ENCODE peak calls at places on chromosomes 5 and 9, in five cellular contexts. T is astrocyte, S is glutamatergic neuron, N is neural crest cell, D is AG10803. I is an unnamed sample.

GRCh38 chr5:68680376-68680775 is 413.4 kb upstream of the SLC30A5 start:
- DNase-seq in S (no peak), N (no peak), D (peak), T (no peak), I (no peak)

GRCh38 chr9:33263936-33264472 is 504 bp downstream of the BAG1 start:
- DNase-seq in N (peak), S (no peak), D (peak), T (no peak), I (no peak)

GRCh38 chr9:108811944-108812343 is 43.8 kb downstream of the ACTL7B start:
- DNase-seq in T (no peak), D (no peak), N (no peak), S (no peak), I (no peak)

GRCh38 chr5:66814146-66814991 is 218.2 kb downstream of the MAST4 start:
- DNase-seq in D (peak), S (no peak), T (peak), N (peak), I (no peak)

GRCh38 chr9:31776471-31776870 is 608.0 kb upstream of the ACO1 start:
- DNase-seq in T (no peak), S (no peak), D (no peak), N (no peak), I (no peak)

GRCh38 chr5:142747034-142747433 is 23.1 kb upstream of the ARHGAP26 start:
- DNase-seq in T (no peak), S (no peak), N (no peak), D (peak), I (no peak)

GRCh38 chr9:122015165-122015821 is 77.8 kb downstream of the TTLL11 start:
- DNase-seq in N (no peak), S (peak), T (no peak), D (no peak), I (no peak)

GRCh38 chr5:137605377-137605776 is 106.3 kb upstream of the SPOCK1 start:
- DNase-seq in S (no peak), T (peak), D (peak), N (no peak), I (no peak)

GRCh38 chr9:127207734-127208410 is 56.7 kb upstream of the GARNL3 start:
- DNase-seq in D (no peak), N (no peak), S (peak), T (no peak), I (no peak)

GRCh38 chr9:37425298-37425752 is 2.8 kb downstream of the GRHPR start:
- DNase-seq in S (no peak), T (no peak), N (no peak), D (no peak), I (no peak)

GRCh38 chr5:178313316-178313715 is 80.7 kb upstream of the PHYKPL start:
- DNase-seq in T (no peak), D (no peak), S (peak), N (no peak), I (no peak)

GRCh38 chr5:134568339-134568700 is 42.9 kb downstream of the JADE2 start:
- DNase-seq in T (no peak), N (no peak), D (no peak), S (no peak), I (no peak)

GRCh38 chr5:86999951-87000350 is 267.7 kb upstream of the RASA1 start:
- DNase-seq in T (no peak), S (no peak), N (no peak), D (no peak), I (no peak)

GRCh38 chr5:67297802-67298532 is 101.4 kb upstream of the CD180 start:
- DNase-seq in N (no peak), T (no peak), D (no peak), S (no peak), I (no peak)

GRCh38 chr5:55608595-55608994 is 73.8 kb upstream of the PLPP1 start:
- DNase-seq in S (no peak), D (no peak), N (no peak), T (no peak), I (no peak)

GRCh38 chr5:73135429-73136276 is 15.3 kb downstream of the TMEM171 start:
- DNase-seq in S (no peak), D (peak), N (no peak), T (no peak), I (no peak)

GRCh38 chr9:34540826-34541225 is 18.0 kb upstream of the ENHO start:
- DNase-seq in S (no peak), T (peak), D (peak), N (no peak), I (no peak)

GRCh38 chr5:95327211-95327610 is 42.3 kb upstream of the MCTP1 start:
- DNase-seq in N (no peak), S (no peak), D (no peak), T (peak), I (no peak)

GRCh38 chr9:4883326-4883873 is 90.7 kb downstream of the RCL1 start:
- DNase-seq in S (no peak), N (no peak), T (no peak), D (no peak), I (no peak)

GRCh38 chr5:24161559-24161958 is 483.2 kb downstream of the CDH10 start:
- DNase-seq in D (no peak), N (no peak), T (no peak), S (no peak), I (no peak)

GRCh38 chr5:56190500-56190899 is 42.6 kb downstream of the ANKRD55 start:
- DNase-seq in N (no peak), S (no peak), T (peak), D (peak), I (no peak)

GRCh38 chr9:117224676-117225075 is 190.2 kb downstream of the ASTN2 start:
- DNase-seq in S (no peak), T (no peak), D (no peak), N (no peak), I (no peak)

GRCh38 chr5:180456792-180457191 is 37.4 kb upstream of the CNOT6 start:
- DNase-seq in T (no peak), S (no peak), N (no peak), D (no peak), I (no peak)

GRCh38 chr9:77486463-77486862 is 161.7 kb downstream of the GNA14 start:
- DNase-seq in N (no peak), S (no peak), T (no peak), D (no peak), I (no peak)

GRCh38 chr9:131049829-131050715 is 41.1 kb downstream of the LAMC3 start:
- DNase-seq in N (no peak), S (no peak), D (no peak), T (no peak), I (no peak)

GRCh38 chr5:15821506-15821905 is 321.5 kb downstream of the FBXL7 start:
- DNase-seq in N (no peak), D (peak), S (no peak), T (peak), I (no peak)

GRCh38 chr9:98726735-98727134 is 18.0 kb upstream of the GABBR2 start:
- DNase-seq in S (no peak), N (no peak), D (peak), T (peak), I (no peak)

GRCh38 chr5:33774323-33774722 is 117.5 kb downstream of the ADAMTS12 start:
- DNase-seq in S (no peak), D (no peak), T (no peak), N (no peak), I (no peak)

GRCh38 chr5:53616939-53617549 is 56.6 kb downstream of the NDUFS4 start:
- DNase-seq in T (peak), N (no peak), D (no peak), S (no peak), I (no peak)

DNA sequence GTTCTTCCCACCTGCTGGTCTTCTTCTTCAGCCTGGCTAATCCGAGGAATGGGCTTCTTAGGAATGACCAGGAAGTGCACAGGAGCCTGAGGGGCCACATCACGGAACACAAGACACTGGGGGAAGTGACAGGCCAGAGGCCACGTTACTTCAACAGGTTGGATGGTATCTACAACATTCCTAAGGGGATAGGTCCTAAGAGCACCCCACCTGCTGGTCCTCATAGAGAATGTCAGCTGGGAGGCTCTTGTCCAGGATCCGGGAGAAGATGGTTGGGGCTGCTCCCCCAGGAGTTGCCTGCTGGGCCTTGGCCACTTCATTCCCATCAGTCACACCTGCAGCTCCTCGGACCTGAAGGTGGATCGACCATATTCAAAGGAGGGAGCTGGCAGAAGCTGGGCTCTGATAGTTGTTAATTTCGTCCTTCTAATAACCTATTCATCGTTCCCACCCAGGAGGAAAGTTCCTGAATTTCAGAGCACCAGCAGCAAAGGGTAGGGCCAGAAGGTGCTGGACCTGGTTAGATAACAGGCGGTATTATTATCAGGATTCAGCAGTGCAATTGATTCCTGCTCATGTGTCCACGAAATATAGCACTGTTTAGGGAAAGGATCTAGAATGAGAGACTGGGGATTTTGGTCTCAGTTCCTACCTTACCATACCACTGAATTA is 1.3 kb downstream of the HINT2 start:
- DNase-seq in T (no peak), D (peak), S (no peak), N (no peak), I (no peak)
- TF ChIP-seq CTCF in T (peak), D (peak), S (no peak), N (peak), I (no peak)

DNA sequence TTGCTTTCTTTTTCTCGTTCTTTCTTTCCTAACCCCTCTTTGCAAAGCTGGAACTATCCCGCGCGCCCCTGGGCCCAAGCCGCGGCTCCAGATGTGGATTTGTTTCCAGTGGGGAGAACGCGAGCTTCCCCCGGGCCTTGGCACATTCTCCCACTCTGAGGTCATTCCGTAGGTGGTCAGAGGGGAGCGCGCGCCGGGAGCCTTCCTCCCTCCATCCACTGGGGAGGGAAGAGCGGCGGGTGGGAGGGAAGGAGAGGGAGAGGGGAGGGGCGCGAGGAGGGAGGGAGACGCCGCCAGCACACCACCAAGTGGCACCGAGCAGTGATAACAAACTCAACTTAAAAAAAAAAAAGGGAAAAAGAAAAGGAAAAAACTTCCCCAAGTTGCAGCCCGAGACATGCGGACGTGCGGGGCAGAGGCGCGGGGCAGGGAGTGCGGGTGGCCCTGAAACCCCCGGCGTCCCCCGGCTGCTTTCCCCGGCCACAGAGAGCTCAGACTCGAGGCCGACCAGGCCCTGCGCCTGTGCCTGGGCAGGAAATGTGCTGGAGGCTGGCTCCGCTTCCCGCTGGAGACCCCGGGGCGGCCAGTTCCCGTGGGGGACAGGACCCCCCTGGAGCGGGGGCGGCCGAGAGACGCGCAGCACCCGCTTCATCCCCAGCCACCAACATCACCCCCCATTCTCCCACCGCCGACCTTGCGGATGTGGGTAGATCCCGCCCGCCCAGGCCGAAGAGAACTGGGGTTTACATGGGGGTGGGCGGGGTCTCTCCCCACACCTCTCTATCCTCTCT is 3.1 kb downstream of the IER5L start:
- DNase-seq in D (peak), N (peak), S (peak), T (peak), I (no peak)
- TF ChIP-seq CTCF in D (peak), N (peak), S (no peak), T (no peak), I (no peak)

GRCh38 chr5:102018690-102019089 is 277.4 kb downstream of the SLCO4C1 start:
- DNase-seq in S (peak), T (no peak), D (no peak), N (no peak), I (no peak)
- TF ChIP-seq CTCF in S (no peak), T (no peak), D (no peak), N (no peak), I (no peak)

GRCh38 chr5:83162598-83162997 is 85.3 kb downstream of the XRCC4 start:
- DNase-seq in N (no peak), T (no peak), S (peak), D (peak), I (no peak)
- TF ChIP-seq CTCF in N (no peak), T (no peak), S (peak), D (no peak), I (no peak)

DNA sequence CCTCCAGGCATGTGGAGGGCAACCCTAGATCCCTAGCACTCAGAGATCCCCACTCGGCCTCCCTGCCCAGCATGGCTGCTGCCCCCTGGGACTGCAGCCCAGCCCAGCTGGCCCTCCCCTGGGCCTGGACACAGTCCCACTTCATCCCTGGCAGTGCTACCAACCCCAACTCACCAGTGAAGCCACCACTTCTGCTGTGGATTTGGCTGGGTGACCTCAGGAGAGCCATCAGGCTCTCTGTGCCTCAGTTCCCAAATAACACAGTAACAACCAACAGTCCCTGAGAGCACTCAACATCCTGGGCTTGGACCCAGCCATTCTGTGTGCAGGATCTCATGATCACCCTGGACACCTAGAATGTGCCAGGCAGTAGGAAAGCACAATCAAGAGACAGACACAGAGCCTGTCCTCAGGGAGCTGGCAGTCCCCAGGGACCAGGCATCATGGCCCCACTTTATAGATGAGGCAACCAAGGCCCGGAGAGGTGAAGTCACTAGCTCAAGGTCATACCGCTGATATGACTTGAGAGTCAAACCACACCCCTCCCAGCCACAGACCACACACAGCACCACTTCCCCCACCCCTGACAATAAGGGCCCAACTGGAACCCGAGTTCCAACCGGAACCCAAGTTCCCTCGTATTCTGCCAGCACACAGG is 4.7 kb upstream of the PSMB7 start:
- DNase-seq in S (no peak), T (no peak), N (no peak), D (no peak), I (no peak)
- TF ChIP-seq CTCF in S (peak), T (no peak), N (peak), D (no peak), I (no peak)

GRCh38 chr5:132823481-132824050 is 6.9 kb downstream of the SHROOM1 start:
- DNase-seq in T (no peak), D (no peak), N (no peak), S (no peak), I (no peak)
- TF ChIP-seq CTCF in T (no peak), D (no peak), N (no peak), S (no peak), I (no peak)

GRCh38 chr9:10268500-10269485 is 344.0 kb downstream of the PTPRD start:
- DNase-seq in T (peak), S (peak), N (peak), D (no peak), I (no peak)
- TF ChIP-seq CTCF in T (peak), S (peak), N (peak), D (no peak), I (no peak)

GRCh38 chr9:97473717-97474116 is 27.7 kb upstream of the TMOD1 start:
- DNase-seq in D (no peak), T (no peak), S (no peak), N (no peak), I (no peak)

GRCh38 chr9:97478301-97478981 is 23.0 kb upstream of the TMOD1 start:
- DNase-seq in D (no peak), T (no peak), N (no peak), S (no peak), I (no peak)

GRCh38 chr9:97475079-97475478 is 26.4 kb upstream of the TMOD1 start:
- DNase-seq in N (no peak), D (peak), S (no peak), T (peak), I (no peak)

GRCh38 chr9:97470076-97470475 is 31.4 kb upstream of the TMOD1 start:
- DNase-seq in S (no peak), N (no peak), T (no peak), D (no peak), I (no peak)

DNA sequence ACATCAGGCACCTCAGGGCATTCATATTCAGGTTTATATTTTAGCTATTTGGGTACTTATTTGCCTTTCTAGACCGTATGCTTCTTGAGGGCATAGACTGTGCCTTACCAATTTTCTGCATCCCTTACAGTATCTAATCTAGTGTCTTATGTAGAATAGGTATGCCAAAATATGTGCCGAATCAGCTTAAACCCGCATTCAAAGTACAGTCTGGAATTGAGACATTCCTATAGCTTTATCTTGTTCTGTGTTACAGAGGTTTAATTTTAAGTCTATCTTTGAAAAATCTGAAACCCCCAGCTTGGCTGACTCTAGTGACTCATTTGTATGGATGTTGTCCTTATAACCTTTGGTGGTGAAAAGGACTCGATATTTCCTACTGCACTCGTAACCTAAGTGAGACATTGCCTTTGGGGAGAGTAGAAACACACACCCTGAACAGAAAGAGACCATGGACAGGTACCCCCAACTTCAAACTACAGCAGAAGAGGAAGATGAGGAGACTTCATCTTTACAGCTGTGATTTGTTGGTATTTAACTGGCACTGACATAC is 27.0 kb upstream of the TMOD1 start:
- DNase-seq in D (no peak), N (no peak), S (no peak), T (peak), I (no peak)
- TF ChIP-seq CTCF in D (no peak), N (no peak), S (no peak), T (no peak), I (no peak)

DNA sequence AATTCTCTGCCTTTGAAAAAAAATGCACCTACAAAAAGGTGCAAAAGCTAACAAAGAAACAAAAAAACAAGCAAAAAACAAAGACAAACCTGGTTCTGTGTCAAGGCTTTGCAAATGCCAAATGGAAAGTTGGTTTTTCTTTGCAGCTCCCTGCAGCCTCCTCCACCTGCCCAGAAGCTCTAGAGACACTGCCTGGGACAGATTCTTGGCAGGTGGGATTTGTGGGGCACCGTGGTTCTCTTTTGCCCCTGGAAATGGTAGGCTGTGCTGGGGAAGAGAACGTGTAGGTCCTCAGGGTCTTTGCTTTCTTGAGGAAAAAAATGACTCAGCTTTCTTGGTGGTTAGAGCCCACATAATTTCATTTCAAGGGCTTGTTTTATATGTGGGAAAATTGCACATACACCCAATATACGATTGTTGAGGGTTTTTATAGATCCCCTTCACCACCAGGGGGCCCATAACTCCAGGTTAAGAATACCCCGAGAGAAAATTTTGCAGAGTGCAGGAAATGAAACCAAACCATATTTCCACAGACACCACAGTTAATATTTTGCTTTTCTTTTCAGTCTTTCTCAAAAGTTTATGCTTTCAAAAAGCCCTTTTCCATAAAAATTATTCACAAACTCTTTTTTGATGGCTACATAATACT is 58.7 kb downstream of the NXNL2 start:
- DNase-seq in T (peak), N (peak), D (peak), S (peak), I (no peak)
- TF ChIP-seq CTCF in T (peak), N (peak), D (peak), S (peak), I (no peak)

I was measured in activated B cell treated with CpG ODN at 0.5 μM for 24 hours.